ENCODE peak calls at places on chromosome 18, in ten cellular contexts. B is suprapubic skin, G is transverse colon, L is sigmoid colon, A is GM12892, P is HCT116, U is GM12891, R is GM23338, S is breast epithelium, T is Panc1. W is an unnamed sample.

GRCh38 chr18:10908760-10909159 is 240.6 kb downstream of the PIEZO2 start:
- DNase-seq in U (no peak), B (no peak), G (no peak), R (no peak), A (no peak), S (no peak), T (no peak), P (no peak), L (no peak), W (no peak)

GRCh38 chr18:10299686-10300085 is 154.7 kb upstream of the APCDD1 start:
- DNase-seq in P (no peak), R (no peak), A (no peak), T (no peak), L (no peak), G (no peak), S (no peak), B (no peak), U (no peak), W (no peak)

GRCh38 chr18:68803371-68803770 is 5.5 kb downstream of the CCDC102B start:
- DNase-seq in L (peak; percentile 92), B (peak; percentile 73), U (no peak), S (no peak), T (no peak), A (no peak), G (peak; percentile 39), P (no peak), R (no peak), W (no peak)

GRCh38 chr18:70337139-70337972 is 48.5 kb downstream of the SOCS6 start:
- DNase-seq in U (no peak), S (no peak), L (no peak), G (peak; percentile 32), P (peak; percentile 89), T (peak; percentile 43), B (no peak), A (no peak), R (peak; percentile 43), W (no peak)

GRCh38 chr18:61132036-61132435 is 201.2 kb upstream of the CDH20 start:
- DNase-seq in G (no peak), B (no peak), L (no peak), R (no peak), S (no peak), U (no peak), P (no peak), A (no peak), T (no peak), W (no peak)

GRCh38 chr18:10481831-10482230 is 27.4 kb downstream of the APCDD1 start:
- DNase-seq in P (no peak), R (peak; percentile 47), A (no peak), L (no peak), G (no peak), U (no peak), T (no peak), B (no peak), S (no peak), W (no peak)

GRCh38 chr18:7566587-7567486 is at the start of gene PTPRM:
- DNase-seq in A (peak; percentile 46), R (peak; percentile 79), L (peak; percentile 97), T (no peak), B (peak; percentile 93), U (peak; percentile 72), S (peak; percentile 78), G (peak; percentile 72), P (peak; percentile 1), W (peak; percentile 90)

GRCh38 chr18:31678425-31678824 is 6.0 kb downstream of the B4GALT6 start:
- DNase-seq in S (no peak), U (no peak), B (no peak), A (no peak), T (no peak), L (no peak), G (no peak), P (no peak), R (no peak), W (no peak)

GRCh38 chr18:34866739-34867138 is 156.6 kb downstream of the DTNA start:
- DNase-seq in B (no peak), A (no peak), S (no peak), L (no peak), T (no peak), U (no peak), P (no peak), G (no peak), R (peak; percentile 55), W (no peak)

GRCh38 chr18:48543228-48543627 is 4.4 kb downstream of the CTIF start:
- DNase-seq in T (no peak), B (no peak), P (no peak), L (no peak), A (no peak), S (no peak), G (no peak), U (no peak), R (peak; percentile 74), W (no peak)

GRCh38 chr18:41745166-41746049 is 209.6 kb upstream of the PIK3C3 start:
- DNase-seq in T (peak; percentile 15), S (peak; percentile 56), U (no peak), G (peak; percentile 23), A (no peak), P (no peak), L (no peak), R (peak; percentile 82), B (no peak), W (no peak)

GRCh38 chr18:73613706-73614340 is 533.8 kb downstream of the FBXO15 start:
- DNase-seq in T (no peak), L (no peak), A (no peak), U (no peak), G (no peak), R (no peak), B (no peak), S (no peak), P (no peak), W (no peak)

GRCh38 chr18:55422456-55423185 is 165.4 kb downstream of the TCF4 start:
- DNase-seq in R (no peak), P (no peak), U (no peak), T (no peak), S (no peak), B (no peak), A (no peak), L (peak; percentile 72), G (peak; percentile 22), W (no peak)

GRCh38 chr18:28176674-28176932 is 327 bp downstream of the CDH2 start:
- DNase-seq in T (no peak), A (peak; percentile 1), B (no peak), G (no peak), R (peak; percentile 29), S (no peak), U (no peak), L (no peak), P (no peak), W (no peak)

GRCh38 chr18:61173579-61173978 is 159.7 kb upstream of the CDH20 start:
- DNase-seq in B (no peak), S (no peak), A (no peak), P (no peak), L (no peak), T (no peak), G (no peak), U (no peak), R (no peak), W (no peak)

GRCh38 chr18:70422061-70422965 is 133.5 kb downstream of the SOCS6 start:
- DNase-seq in B (peak; percentile 82), A (no peak), U (no peak), R (no peak), T (peak; percentile 85), S (no peak), P (peak; percentile 94), L (peak; percentile 84), G (peak; percentile 68), W (no peak)

GRCh38 chr18:3610188-3610708 is 160.3 kb downstream of the TGIF1 start:
- DNase-seq in L (no peak), T (no peak), B (no peak), S (no peak), P (no peak), R (no peak), U (no peak), A (no peak), G (no peak), W (peak; percentile 1)
- TF ChIP-seq POLR2AphosphoS5 in L (no peak), T (peak; percentile 28), B (no peak), S (no peak), P (no peak), R (no peak), U (no peak), A (no peak), G (no peak), W (no peak)

GRCh38 chr18:75691483-75691882 is 264.0 kb upstream of the SMIM21 start:
- DNase-seq in U (no peak), P (no peak), R (peak; percentile 49), L (no peak), T (no peak), A (no peak), B (no peak), G (no peak), S (no peak), W (no peak)
- TF ChIP-seq POLR2AphosphoS5 in U (no peak), P (no peak), R (no peak), L (no peak), T (no peak), A (no peak), B (no peak), G (no peak), S (no peak), W (no peak)

GRCh38 chr18:27109403-27109802 is 75.7 kb downstream of the CHST9 start:
- DNase-seq in A (no peak), S (no peak), P (no peak), U (no peak), T (no peak), B (no peak), G (no peak), R (no peak), L (no peak), W (no peak)
- TF ChIP-seq POLR2AphosphoS5 in A (no peak), S (no peak), P (no peak), U (no peak), T (no peak), B (no peak), G (no peak), R (no peak), L (no peak), W (no peak)

DNA sequence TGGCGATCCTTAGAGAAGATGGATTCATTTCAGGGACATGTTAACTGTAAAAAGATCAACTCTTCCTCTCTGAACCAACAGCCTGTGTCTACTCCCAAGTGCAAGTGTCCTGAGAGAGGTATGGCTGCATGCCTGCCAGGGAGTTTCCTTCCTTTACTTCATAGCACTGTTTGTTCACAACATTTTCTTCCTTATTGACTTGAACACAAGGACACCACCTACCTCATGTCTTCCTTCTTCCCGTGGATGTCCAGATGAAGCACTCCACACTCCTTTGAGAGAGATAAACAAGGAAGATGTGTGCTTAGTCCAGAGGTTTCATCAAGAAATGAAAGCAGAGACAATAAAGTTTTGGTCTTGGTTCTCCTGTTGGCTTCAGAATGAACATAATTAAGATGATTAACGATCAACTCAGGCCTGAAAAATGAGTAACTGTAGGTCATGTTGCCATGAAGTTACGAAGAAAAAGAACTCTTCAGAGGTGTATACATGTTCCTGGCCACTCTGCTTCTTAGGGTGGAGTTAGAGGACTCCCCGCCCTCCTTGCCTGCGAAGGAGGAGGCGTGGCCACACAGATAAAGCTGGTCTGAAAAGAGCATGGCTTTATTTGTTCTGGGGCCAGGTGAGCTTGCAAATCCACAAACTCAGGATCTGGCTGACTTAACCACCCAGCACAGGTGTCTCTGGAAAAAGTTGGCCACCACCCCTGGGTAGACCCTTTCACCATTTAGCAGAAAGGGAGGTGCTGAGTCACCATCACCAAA is 155.0 kb upstream of the KCTD1 start:
- DNase-seq in L (no peak), G (peak; percentile 32), B (no peak), R (peak; percentile 52), T (no peak), U (no peak), S (peak; percentile 54), A (no peak), P (no peak), W (no peak)
- TF ChIP-seq POLR2AphosphoS5 in L (no peak), G (no peak), B (no peak), R (no peak), T (no peak), U (no peak), S (no peak), A (no peak), P (no peak), W (no peak)